ENCODE peak calls at places on chromosomes 7 and 10, in seven cellular contexts. One of them, this sample, is unnamed.

GRCh38 chr7:44307301-44307900 is 18.0 kb downstream of the CAMK2B start:
- DNase-seq in PC-3: peak; percentile 71
- DNase-seq in left ventricle myocardium inferior: no peak
- DNase-seq in gastrocnemius medialis: no peak
- DNase-seq in endodermal cell: peak; percentile 76
- DNase-seq in astrocyte of the spinal cord: no peak
- DNase-seq in AG10803: peak; percentile 62
- DNase-seq in this sample: peak; percentile 69

GRCh38 chr10:22619111-22619510 is 95.3 kb downstream of the PIP4K2A start:
- DNase-seq in PC-3: no peak
- DNase-seq in left ventricle myocardium inferior: no peak
- DNase-seq in gastrocnemius medialis: no peak
- DNase-seq in endodermal cell: no peak
- DNase-seq in astrocyte of the spinal cord: peak; percentile 75
- DNase-seq in AG10803: peak; percentile 59
- DNase-seq in this sample: no peak

GRCh38 chr10:43304687-43305333 is 37.9 kb upstream of the RASGEF1A start:
- DNase-seq in PC-3: peak; percentile 54
- DNase-seq in left ventricle myocardium inferior: peak; percentile 79
- DNase-seq in gastrocnemius medialis: peak; percentile 33
- DNase-seq in endodermal cell: peak; percentile 87
- DNase-seq in astrocyte of the spinal cord: peak; percentile 26
- DNase-seq in AG10803: peak; percentile 27
- DNase-seq in this sample: peak; percentile 38

GRCh38 chr10:3552281-3552680 is 232.7 kb downstream of the KLF6 start:
- DNase-seq in PC-3: no peak
- DNase-seq in left ventricle myocardium inferior: no peak
- DNase-seq in gastrocnemius medialis: no peak
- DNase-seq in endodermal cell: no peak
- DNase-seq in astrocyte of the spinal cord: no peak
- DNase-seq in AG10803: no peak
- DNase-seq in this sample: no peak

GRCh38 chr7:17299477-17299991 is 1.1 kb downstream of the AHR start:
- DNase-seq in PC-3: peak; percentile 39
- DNase-seq in left ventricle myocardium inferior: no peak
- DNase-seq in gastrocnemius medialis: no peak
- DNase-seq in endodermal cell: peak; percentile 48
- DNase-seq in astrocyte of the spinal cord: peak; percentile 56
- DNase-seq in AG10803: no peak
- DNase-seq in this sample: peak; percentile 58

GRCh38 chr7:80087051-80087767 is 47.4 kb upstream of the GNAI1 start:
- DNase-seq in PC-3: peak; percentile 19
- DNase-seq in left ventricle myocardium inferior: no peak
- DNase-seq in gastrocnemius medialis: no peak
- DNase-seq in endodermal cell: no peak
- DNase-seq in astrocyte of the spinal cord: peak; percentile 82
- DNase-seq in AG10803: peak; percentile 76
- DNase-seq in this sample: peak; percentile 76

GRCh38 chr7:2157473-2158279 is 75.1 kb downstream of the MAD1L1 start:
- DNase-seq in PC-3: peak; percentile 91
- DNase-seq in left ventricle myocardium inferior: peak; percentile 29
- DNase-seq in gastrocnemius medialis: peak; percentile 42
- DNase-seq in endodermal cell: no peak
- DNase-seq in astrocyte of the spinal cord: peak; percentile 96
- DNase-seq in AG10803: peak; percentile 87
- DNase-seq in this sample: peak; percentile 73

GRCh38 chr10:95260909-95261552 is 29.8 kb downstream of the PDLIM1 start:
- DNase-seq in PC-3: peak; percentile 46
- DNase-seq in left ventricle myocardium inferior: no peak
- DNase-seq in gastrocnemius medialis: no peak
- DNase-seq in endodermal cell: no peak
- DNase-seq in astrocyte of the spinal cord: peak; percentile 50
- DNase-seq in AG10803: peak; percentile 76
- DNase-seq in this sample: peak; percentile 52

GRCh38 chr7:135194494-135195095 is 16.7 kb downstream of the WDR91 start:
- DNase-seq in PC-3: no peak
- DNase-seq in left ventricle myocardium inferior: no peak
- DNase-seq in gastrocnemius medialis: no peak
- DNase-seq in endodermal cell: no peak
- DNase-seq in astrocyte of the spinal cord: no peak
- DNase-seq in AG10803: no peak
- DNase-seq in this sample: no peak

GRCh38 chr7:139482662-139483466 is 609 bp downstream of the KLRG2 start:
- DNase-seq in PC-3: no peak
- DNase-seq in left ventricle myocardium inferior: no peak
- DNase-seq in gastrocnemius medialis: no peak
- DNase-seq in endodermal cell: peak; percentile 86
- DNase-seq in astrocyte of the spinal cord: no peak
- DNase-seq in AG10803: no peak
- DNase-seq in this sample: peak; percentile 16

GRCh38 chr7:117211614-117212013 is 111.2 kb downstream of the WNT2 start:
- DNase-seq in PC-3: no peak
- DNase-seq in left ventricle myocardium inferior: no peak
- DNase-seq in gastrocnemius medialis: no peak
- DNase-seq in endodermal cell: no peak
- DNase-seq in astrocyte of the spinal cord: no peak
- DNase-seq in AG10803: no peak
- DNase-seq in this sample: no peak

GRCh38 chr7:155420116-155420515 is 37.8 kb upstream of the EN2 start:
- DNase-seq in PC-3: no peak
- DNase-seq in left ventricle myocardium inferior: no peak
- DNase-seq in gastrocnemius medialis: no peak
- DNase-seq in endodermal cell: no peak
- DNase-seq in astrocyte of the spinal cord: no peak
- DNase-seq in AG10803: no peak
- DNase-seq in this sample: no peak

GRCh38 chr7:1817061-1817712 is 147.1 kb downstream of the ELFN1 start:
- DNase-seq in PC-3: no peak
- DNase-seq in left ventricle myocardium inferior: no peak
- DNase-seq in gastrocnemius medialis: no peak
- DNase-seq in endodermal cell: no peak
- DNase-seq in astrocyte of the spinal cord: no peak
- DNase-seq in AG10803: no peak
- DNase-seq in this sample: no peak

GRCh38 chr10:124646483-124647352 is 97.5 kb downstream of the FAM53B start:
- DNase-seq in PC-3: no peak
- DNase-seq in left ventricle myocardium inferior: peak; percentile 80
- DNase-seq in gastrocnemius medialis: peak; percentile 43
- DNase-seq in endodermal cell: no peak
- DNase-seq in astrocyte of the spinal cord: peak; percentile 51
- DNase-seq in AG10803: peak; percentile 79
- DNase-seq in this sample: peak; percentile 85

GRCh38 chr7:16268821-16269768 is 152.2 kb downstream of the CRPPA start:
- DNase-seq in PC-3: peak; percentile 81
- DNase-seq in left ventricle myocardium inferior: no peak
- DNase-seq in gastrocnemius medialis: no peak
- DNase-seq in endodermal cell: no peak
- DNase-seq in astrocyte of the spinal cord: peak; percentile 40
- DNase-seq in AG10803: peak; percentile 16
- DNase-seq in this sample: peak; percentile 47

GRCh38 chr10:92267343-92267742 is 23.5 kb downstream of the CPEB3 start:
- DNase-seq in PC-3: no peak
- DNase-seq in left ventricle myocardium inferior: no peak
- DNase-seq in gastrocnemius medialis: no peak
- DNase-seq in endodermal cell: no peak
- DNase-seq in astrocyte of the spinal cord: no peak
- DNase-seq in AG10803: no peak
- DNase-seq in this sample: no peak

GRCh38 chr7:158495256-158495655 is 92.4 kb downstream of the PTPRN2 start:
- DNase-seq in PC-3: no peak
- DNase-seq in left ventricle myocardium inferior: no peak
- DNase-seq in gastrocnemius medialis: no peak
- DNase-seq in endodermal cell: no peak
- DNase-seq in astrocyte of the spinal cord: no peak
- DNase-seq in AG10803: no peak
- DNase-seq in this sample: no peak

GRCh38 chr7:144835166-144835611 is 664 bp downstream of the TPK1 start:
- DNase-seq in PC-3: peak; percentile 30
- DNase-seq in left ventricle myocardium inferior: peak; percentile 26
- DNase-seq in gastrocnemius medialis: peak; percentile 25
- DNase-seq in endodermal cell: no peak
- DNase-seq in astrocyte of the spinal cord: peak; percentile 60
- DNase-seq in AG10803: peak; percentile 52
- DNase-seq in this sample: peak; percentile 59

GRCh38 chr7:17770710-17771375 is 169.5 kb downstream of the SNX13 start:
- DNase-seq in PC-3: no peak
- DNase-seq in left ventricle myocardium inferior: no peak
- DNase-seq in gastrocnemius medialis: no peak
- DNase-seq in endodermal cell: no peak
- DNase-seq in astrocyte of the spinal cord: no peak
- DNase-seq in AG10803: no peak
- DNase-seq in this sample: no peak

GRCh38 chr7:108431099-108431498 is 25.1 kb downstream of the NRCAM start:
- DNase-seq in PC-3: no peak
- DNase-seq in left ventricle myocardium inferior: no peak
- DNase-seq in gastrocnemius medialis: no peak
- DNase-seq in endodermal cell: no peak
- DNase-seq in astrocyte of the spinal cord: no peak
- DNase-seq in AG10803: no peak
- DNase-seq in this sample: no peak

GRCh38 chr7:108263364-108263951 is 133.3 kb upstream of the LAMB4 start:
- DNase-seq in PC-3: no peak
- DNase-seq in left ventricle myocardium inferior: no peak
- DNase-seq in gastrocnemius medialis: peak; percentile 27
- DNase-seq in endodermal cell: no peak
- DNase-seq in astrocyte of the spinal cord: no peak
- DNase-seq in AG10803: peak; percentile 7
- DNase-seq in this sample: no peak

GRCh38 chr10:117137911-117138642 is at the start of gene VAX1:
- DNase-seq in PC-3: peak; percentile 30
- DNase-seq in left ventricle myocardium inferior: no peak
- DNase-seq in gastrocnemius medialis: no peak
- DNase-seq in endodermal cell: peak; percentile 82
- DNase-seq in astrocyte of the spinal cord: no peak
- DNase-seq in AG10803: no peak
- DNase-seq in this sample: no peak

GRCh38 chr10:48506147-48506917 is 98.5 kb downstream of the ARHGAP22 start:
- DNase-seq in PC-3: peak; percentile 83
- DNase-seq in left ventricle myocardium inferior: no peak
- DNase-seq in gastrocnemius medialis: no peak
- DNase-seq in endodermal cell: peak; percentile 55
- DNase-seq in astrocyte of the spinal cord: peak; percentile 30
- DNase-seq in AG10803: peak; percentile 37
- DNase-seq in this sample: peak; percentile 69
- TF ChIP-seq CTCF in PC-3: peak; percentile 97
- TF ChIP-seq CTCF in left ventricle myocardium inferior: peak; percentile 38
- TF ChIP-seq CTCF in gastrocnemius medialis: peak; percentile 23
- TF ChIP-seq CTCF in endodermal cell: peak; percentile 46
- TF ChIP-seq CTCF in astrocyte of the spinal cord: peak; percentile 31
- TF ChIP-seq CTCF in AG10803: peak; percentile 43
- TF ChIP-seq CTCF in this sample: peak; percentile 45

GRCh38 chr7:74481458-74482324 is 28.0 kb downstream of the GTF2IRD1 start:
- DNase-seq in PC-3: no peak
- DNase-seq in left ventricle myocardium inferior: no peak
- DNase-seq in gastrocnemius medialis: peak; percentile 63
- DNase-seq in endodermal cell: no peak
- DNase-seq in astrocyte of the spinal cord: peak; percentile 28
- DNase-seq in AG10803: peak; percentile 7
- DNase-seq in this sample: no peak

GRCh38 chr7:74478671-74479065 is 25.0 kb downstream of the GTF2IRD1 start:
- DNase-seq in PC-3: no peak
- DNase-seq in left ventricle myocardium inferior: no peak
- DNase-seq in gastrocnemius medialis: no peak
- DNase-seq in endodermal cell: no peak
- DNase-seq in astrocyte of the spinal cord: no peak
- DNase-seq in AG10803: no peak
- DNase-seq in this sample: no peak

GRCh38 chr7:74480861-74481417 is 27.2 kb downstream of the GTF2IRD1 start:
- DNase-seq in PC-3: no peak
- DNase-seq in left ventricle myocardium inferior: peak; percentile 49
- DNase-seq in gastrocnemius medialis: no peak
- DNase-seq in endodermal cell: no peak
- DNase-seq in astrocyte of the spinal cord: peak; percentile 64
- DNase-seq in AG10803: peak; percentile 83
- DNase-seq in this sample: peak; percentile 85

GRCh38 chr7:74479066-74479781 is 25.5 kb downstream of the GTF2IRD1 start:
- DNase-seq in PC-3: peak; percentile 18
- DNase-seq in left ventricle myocardium inferior: peak; percentile 32
- DNase-seq in gastrocnemius medialis: peak; percentile 54
- DNase-seq in endodermal cell: no peak
- DNase-seq in astrocyte of the spinal cord: peak; percentile 43
- DNase-seq in AG10803: peak; percentile 10
- DNase-seq in this sample: no peak

GRCh38 chr7:74479961-74480829 is 26.5 kb downstream of the GTF2IRD1 start:
- DNase-seq in PC-3: no peak
- DNase-seq in left ventricle myocardium inferior: peak; percentile 85
- DNase-seq in gastrocnemius medialis: peak; percentile 93
- DNase-seq in endodermal cell: peak; percentile 88
- DNase-seq in astrocyte of the spinal cord: peak; percentile 92
- DNase-seq in AG10803: peak; percentile 90
- DNase-seq in this sample: peak; percentile 85
- H3K4me3 ChIP-seq in PC-3: no peak overlapping the region
- H3K4me3 ChIP-seq in left ventricle myocardium inferior: peak overlapping the region; percentile 68
- H3K4me3 ChIP-seq in gastrocnemius medialis: peak overlapping the region; percentile 54
- H3K4me3 ChIP-seq in endodermal cell: no peak overlapping the region
- H3K4me3 ChIP-seq in astrocyte of the spinal cord: peak overlapping the region; percentile 15
- H3K4me3 ChIP-seq in AG10803: peak overlapping the region; percentile 66
- H3K4me3 ChIP-seq in this sample: peak overlapping the region; percentile 51

GRCh38 chr7:92417913-92418312 is 29.4 kb upstream of the GATAD1 start:
- DNase-seq in PC-3: no peak
- DNase-seq in left ventricle myocardium inferior: no peak
- DNase-seq in gastrocnemius medialis: no peak
- DNase-seq in endodermal cell: peak; percentile 65
- DNase-seq in astrocyte of the spinal cord: no peak
- DNase-seq in AG10803: no peak
- DNase-seq in this sample: no peak
- TF ChIP-seq CTCF in PC-3: no peak
- TF ChIP-seq CTCF in left ventricle myocardium inferior: no peak
- TF ChIP-seq CTCF in gastrocnemius medialis: no peak
- TF ChIP-seq CTCF in endodermal cell: peak; percentile 53
- TF ChIP-seq CTCF in astrocyte of the spinal cord: no peak
- TF ChIP-seq CTCF in AG10803: no peak
- TF ChIP-seq CTCF in this sample: no peak

GRCh38 chr10:102067091-102067916 is 2.2 kb downstream of the HPS6 start:
- DNase-seq in PC-3: no peak
- DNase-seq in left ventricle myocardium inferior: no peak
- DNase-seq in gastrocnemius medialis: no peak
- DNase-seq in endodermal cell: no peak
- DNase-seq in astrocyte of the spinal cord: no peak
- DNase-seq in AG10803: no peak
- DNase-seq in this sample: no peak

GRCh38 chr10:102064868-102065560 is at the start of gene HPS6:
- DNase-seq in PC-3: peak; percentile 90
- DNase-seq in left ventricle myocardium inferior: peak; percentile 93
- DNase-seq in gastrocnemius medialis: peak; percentile 79
- DNase-seq in endodermal cell: peak; percentile 87
- DNase-seq in astrocyte of the spinal cord: peak; percentile 90
- DNase-seq in AG10803: peak; percentile 89
- DNase-seq in this sample: peak; percentile 89

GRCh38 chr10:102066421-102067068 is 1.4 kb downstream of the HPS6 start:
- DNase-seq in PC-3: no peak
- DNase-seq in left ventricle myocardium inferior: no peak
- DNase-seq in gastrocnemius medialis: no peak
- DNase-seq in endodermal cell: no peak
- DNase-seq in astrocyte of the spinal cord: no peak
- DNase-seq in AG10803: no peak
- DNase-seq in this sample: no peak

GRCh38 chr10:102064503-102064867 is 664 bp upstream of the HPS6 start:
- DNase-seq in PC-3: no peak
- DNase-seq in left ventricle myocardium inferior: no peak
- DNase-seq in gastrocnemius medialis: no peak
- DNase-seq in endodermal cell: no peak
- DNase-seq in astrocyte of the spinal cord: no peak
- DNase-seq in AG10803: no peak
- DNase-seq in this sample: no peak

GRCh38 chr10:102065561-102066420 is 642 bp downstream of the HPS6 start:
- DNase-seq in PC-3: no peak
- DNase-seq in left ventricle myocardium inferior: peak; percentile 25
- DNase-seq in gastrocnemius medialis: no peak
- DNase-seq in endodermal cell: peak; percentile 84
- DNase-seq in astrocyte of the spinal cord: no peak
- DNase-seq in AG10803: peak; percentile 25
- DNase-seq in this sample: peak; percentile 22
- H3K4me3 ChIP-seq in PC-3: peak overlapping the region; percentile 84
- H3K4me3 ChIP-seq in left ventricle myocardium inferior: peak overlapping the region; percentile 100
- H3K4me3 ChIP-seq in gastrocnemius medialis: peak overlapping the region; percentile 66
- H3K4me3 ChIP-seq in endodermal cell: peak overlapping the region; percentile 84
- H3K4me3 ChIP-seq in astrocyte of the spinal cord: peak overlapping the region; percentile 58
- H3K4me3 ChIP-seq in AG10803: peak overlapping the region; percentile 83
- H3K4me3 ChIP-seq in this sample: peak overlapping the region; percentile 73